ENCODE peak calls at places on chromosomes 1 and 21, in six cellular contexts. L, O, I, G, Q and M are unnamed samples.

GRCh38 chr1:166925791-166926483 is 49.4 kb downstream of the ILDR2 start:
- DNase-seq in L (no peak), O (peak), I (no peak), G (no peak), Q (peak), M (no peak)

GRCh38 chr1:160030657-160031367 is 978 bp downstream of the PIGM start:
- DNase-seq in L (no peak), O (peak), I (no peak), G (no peak), Q (peak), M (no peak)

GRCh38 chr1:44693159-44693558 is 18.6 kb downstream of the ARMH1 start:
- DNase-seq in L (no peak), O (no peak), I (no peak), G (no peak), Q (no peak), M (no peak)

GRCh38 chr1:167439301-167439988 is 78.9 kb downstream of the CD247 start:
- DNase-seq in L (peak), O (peak), I (peak), G (no peak), Q (peak), M (no peak)

GRCh38 chr1:150562384-150563339 is 13.5 kb downstream of the ADAMTSL4 start:
- DNase-seq in L (no peak), O (peak), I (peak), G (no peak), Q (no peak), M (peak)

GRCh38 chr21:36076878-36077658 is 7.2 kb downstream of the CBR1 start:
- DNase-seq in L (no peak), O (no peak), I (no peak), G (no peak), Q (no peak), M (no peak)

GRCh38 chr21:44888581-44889550 is 15.4 kb upstream of the PTTG1IP start:
- DNase-seq in L (no peak), O (no peak), I (no peak), G (no peak), Q (no peak), M (no peak)

GRCh38 chr1:95742591-95743089 is 508.6 kb downstream of the RWDD3 start:
- DNase-seq in L (peak), O (peak), I (no peak), G (no peak), Q (no peak), M (no peak)

GRCh38 chr1:22665752-22666151 is 12.7 kb downstream of the C1QB start:
- DNase-seq in L (no peak), O (peak), I (peak), G (no peak), Q (peak), M (no peak)

GRCh38 chr1:220726634-220727033 is 21.5 kb upstream of the MTARC2 start:
- DNase-seq in L (no peak), O (no peak), I (peak), G (no peak), Q (no peak), M (no peak)

GRCh38 chr1:179817789-179818188 is 59.8 kb downstream of the TOR1AIP2 start:
- DNase-seq in L (no peak), O (peak), I (no peak), G (no peak), Q (no peak), M (no peak)

GRCh38 chr1:245512181-245512888 is 357.6 kb downstream of the KIF26B start:
- DNase-seq in L (peak), O (peak), I (no peak), G (no peak), Q (no peak), M (no peak)

GRCh38 chr1:85214654-85215053 is 13.8 kb upstream of the SYDE2 start:
- DNase-seq in L (no peak), O (peak), I (no peak), G (no peak), Q (no peak), M (no peak)

GRCh38 chr1:77281491-77282186 is at the start of gene AK5:
- DNase-seq in L (peak), O (peak), I (peak), G (peak), Q (peak), M (peak)

GRCh38 chr21:38129711-38130110 is 127.1 kb upstream of the KCNJ15 start:
- DNase-seq in L (peak), O (no peak), I (no peak), G (no peak), Q (no peak), M (no peak)

GRCh38 chr1:7045897-7046296 is 260.6 kb downstream of the CAMTA1 start:
- DNase-seq in L (no peak), O (no peak), I (no peak), G (no peak), Q (no peak), M (no peak)

GRCh38 chr1:31926846-31927660 is 11.1 kb downstream of the PTP4A2 start:
- DNase-seq in L (peak), O (no peak), I (no peak), G (no peak), Q (no peak), M (no peak)

GRCh38 chr21:19031956-19032355 is 628.4 kb upstream of the TMPRSS15 start:
- DNase-seq in L (peak), O (no peak), I (no peak), G (no peak), Q (no peak), M (no peak)

GRCh38 chr21:46115441-46116188 is 17.7 kb downstream of the COL6A2 start:
- DNase-seq in L (no peak), O (no peak), I (peak), G (no peak), Q (no peak), M (no peak)

GRCh38 chr1:74223453-74223852 is 11.7 kb upstream of the TNNI3K start:
- DNase-seq in L (no peak), O (no peak), I (no peak), G (no peak), Q (no peak), M (no peak)

GRCh38 chr1:55546553-55546952 is 331.4 kb upstream of the USP24 start:
- DNase-seq in L (no peak), O (peak), I (no peak), G (no peak), Q (no peak), M (no peak)

GRCh38 chr1:246169019-246169418 is 338.1 kb downstream of the SMYD3 start:
- DNase-seq in L (no peak), O (no peak), I (no peak), G (no peak), Q (no peak), M (no peak)

GRCh38 chr1:104636581-104636980 is 886.9 kb downstream of the AMY1C start:
- DNase-seq in L (no peak), O (no peak), I (no peak), G (no peak), Q (no peak), M (no peak)

GRCh38 chr1:226688056-226688748 is 50.9 kb downstream of the ITPKB start:
- DNase-seq in L (no peak), O (no peak), I (peak), G (no peak), Q (no peak), M (no peak)

GRCh38 chr1:79695133-79695532 is 688.6 kb upstream of the ADGRL4 start:
- DNase-seq in L (no peak), O (no peak), I (no peak), G (no peak), Q (no peak), M (no peak)

GRCh38 chr21:45601551-45601950 is 42.0 kb upstream of the PCBP3 start:
- DNase-seq in L (no peak), O (no peak), I (peak), G (no peak), Q (no peak), M (no peak)

GRCh38 chr1:212232020-212232570 is 53.1 kb upstream of the PPP2R5A start:
- DNase-seq in L (no peak), O (no peak), I (no peak), G (no peak), Q (no peak), M (no peak)

GRCh38 chr1:3629561-3630160 is 4.8 kb downstream of the TPRG1L start:
- DNase-seq in L (no peak), O (no peak), I (peak), G (no peak), Q (no peak), M (no peak)

GRCh38 chr1:224669400-224669799 is 53.3 kb downstream of the CNIH3 start:
- DNase-seq in L (no peak), O (no peak), I (no peak), G (no peak), Q (no peak), M (no peak)

GRCh38 chr1:181152892-181153633 is 64.6 kb downstream of the IER5 start:
- DNase-seq in L (no peak), O (no peak), I (peak), G (no peak), Q (peak), M (no peak)